ENCODE peak calls at places on chromosomes 16 and 17, in six cellular contexts. One of them, this sample, is unnamed. For H3K4me1, the result is how much of the 10 kb centered on the place peaks cover.

GRCh38 chr16:52035406-52035805 is 511.5 kb downstream of the TOX3 start:
- DNase-seq in colonic mucosa: no peak
- DNase-seq in CD4-positive, CD25-positive, alpha-beta regulatory T cell: no peak
- DNase-seq in tibial nerve: no peak
- DNase-seq in OCI-LY7: no peak
- DNase-seq in naive thymus-derived CD4-positive, alpha-beta T cell: no peak
- DNase-seq in this sample: no peak

GRCh38 chr16:82585675-82586074 is 41.1 kb upstream of the CDH13 start:
- DNase-seq in tibial nerve: no peak
- DNase-seq in CD4-positive, CD25-positive, alpha-beta regulatory T cell: no peak
- DNase-seq in naive thymus-derived CD4-positive, alpha-beta T cell: no peak
- DNase-seq in OCI-LY7: no peak
- DNase-seq in colonic mucosa: no peak
- DNase-seq in this sample: no peak

GRCh38 chr17:42180411-42180921 is 476 bp downstream of the KCNH4 start:
- DNase-seq in OCI-LY7: no peak
- DNase-seq in CD4-positive, CD25-positive, alpha-beta regulatory T cell: no peak
- DNase-seq in colonic mucosa: no peak
- DNase-seq in tibial nerve: no peak
- DNase-seq in naive thymus-derived CD4-positive, alpha-beta T cell: no peak
- DNase-seq in this sample: no peak

GRCh38 chr16:57720142-57720575 is 15.4 kb upstream of the KATNB1 start:
- DNase-seq in CD4-positive, CD25-positive, alpha-beta regulatory T cell: peak
- DNase-seq in tibial nerve: no peak
- DNase-seq in OCI-LY7: peak
- DNase-seq in naive thymus-derived CD4-positive, alpha-beta T cell: no peak
- DNase-seq in colonic mucosa: peak
- DNase-seq in this sample: no peak

GRCh38 chr17:80374039-80374731 is 40.8 kb upstream of the ENDOV start:
- DNase-seq in tibial nerve: no peak
- DNase-seq in OCI-LY7: no peak
- DNase-seq in CD4-positive, CD25-positive, alpha-beta regulatory T cell: no peak
- DNase-seq in naive thymus-derived CD4-positive, alpha-beta T cell: no peak
- DNase-seq in colonic mucosa: no peak
- DNase-seq in this sample: no peak

GRCh38 chr16:2023098-2023925 is 3.4 kb upstream of the NHERF2 start:
- DNase-seq in OCI-LY7: peak
- DNase-seq in CD4-positive, CD25-positive, alpha-beta regulatory T cell: peak
- DNase-seq in tibial nerve: peak
- DNase-seq in naive thymus-derived CD4-positive, alpha-beta T cell: peak
- DNase-seq in colonic mucosa: peak
- DNase-seq in this sample: peak

GRCh38 chr17:61793565-61793964 is 69.8 kb downstream of the BRIP1 start:
- DNase-seq in OCI-LY7: no peak
- DNase-seq in colonic mucosa: no peak
- DNase-seq in CD4-positive, CD25-positive, alpha-beta regulatory T cell: no peak
- DNase-seq in naive thymus-derived CD4-positive, alpha-beta T cell: no peak
- DNase-seq in tibial nerve: no peak
- DNase-seq in this sample: no peak

GRCh38 chr16:68711421-68712139 is 25.5 kb upstream of the CDH1 start:
- DNase-seq in OCI-LY7: no peak
- DNase-seq in naive thymus-derived CD4-positive, alpha-beta T cell: no peak
- DNase-seq in CD4-positive, CD25-positive, alpha-beta regulatory T cell: no peak
- DNase-seq in colonic mucosa: no peak
- DNase-seq in tibial nerve: no peak
- DNase-seq in this sample: no peak

GRCh38 chr16:88705076-88705684 is 1.0 kb downstream of the RNF166 start:
- DNase-seq in naive thymus-derived CD4-positive, alpha-beta T cell: peak
- DNase-seq in OCI-LY7: peak
- DNase-seq in tibial nerve: no peak
- DNase-seq in colonic mucosa: no peak
- DNase-seq in CD4-positive, CD25-positive, alpha-beta regulatory T cell: peak
- DNase-seq in this sample: peak

GRCh38 chr17:67615011-67615561 is 102.7 kb upstream of the NOL11 start:
- DNase-seq in CD4-positive, CD25-positive, alpha-beta regulatory T cell: no peak
- DNase-seq in colonic mucosa: no peak
- DNase-seq in OCI-LY7: no peak
- DNase-seq in tibial nerve: no peak
- DNase-seq in naive thymus-derived CD4-positive, alpha-beta T cell: no peak
- DNase-seq in this sample: no peak

GRCh38 chr17:19316756-19317358 is 45.7 kb downstream of the B9D1 start:
- DNase-seq in OCI-LY7: no peak
- DNase-seq in tibial nerve: no peak
- DNase-seq in colonic mucosa: no peak
- DNase-seq in CD4-positive, CD25-positive, alpha-beta regulatory T cell: no peak
- DNase-seq in naive thymus-derived CD4-positive, alpha-beta T cell: no peak
- DNase-seq in this sample: no peak

GRCh38 chr16:49471038-49471727 is 97.6 kb downstream of the C16orf78 start:
- DNase-seq in tibial nerve: no peak
- DNase-seq in OCI-LY7: no peak
- DNase-seq in colonic mucosa: peak
- DNase-seq in CD4-positive, CD25-positive, alpha-beta regulatory T cell: no peak
- DNase-seq in naive thymus-derived CD4-positive, alpha-beta T cell: no peak
- DNase-seq in this sample: no peak

GRCh38 chr16:22859925-22860324 is 46.0 kb downstream of the HS3ST2 start:
- DNase-seq in naive thymus-derived CD4-positive, alpha-beta T cell: no peak
- DNase-seq in colonic mucosa: no peak
- DNase-seq in tibial nerve: no peak
- DNase-seq in CD4-positive, CD25-positive, alpha-beta regulatory T cell: no peak
- DNase-seq in OCI-LY7: no peak
- DNase-seq in this sample: no peak

GRCh38 chr16:58503863-58504688 is 4.1 kb downstream of the NDRG4 start:
- DNase-seq in colonic mucosa: no peak
- DNase-seq in naive thymus-derived CD4-positive, alpha-beta T cell: no peak
- DNase-seq in OCI-LY7: no peak
- DNase-seq in CD4-positive, CD25-positive, alpha-beta regulatory T cell: no peak
- DNase-seq in tibial nerve: no peak
- DNase-seq in this sample: no peak

GRCh38 chr16:12158428-12158827 is 181.9 kb downstream of the SNX29 start:
- DNase-seq in CD4-positive, CD25-positive, alpha-beta regulatory T cell: no peak
- DNase-seq in OCI-LY7: no peak
- DNase-seq in colonic mucosa: no peak
- DNase-seq in naive thymus-derived CD4-positive, alpha-beta T cell: no peak
- DNase-seq in tibial nerve: no peak
- DNase-seq in this sample: no peak

GRCh38 chr16:48511716-48512115 is 98.3 kb downstream of the N4BP1 start:
- DNase-seq in naive thymus-derived CD4-positive, alpha-beta T cell: no peak
- DNase-seq in CD4-positive, CD25-positive, alpha-beta regulatory T cell: no peak
- DNase-seq in colonic mucosa: no peak
- DNase-seq in OCI-LY7: no peak
- DNase-seq in tibial nerve: no peak
- DNase-seq in this sample: no peak

GRCh38 chr17:38546396-38546795 is 59.4 kb downstream of the SRCIN1 start:
- DNase-seq in naive thymus-derived CD4-positive, alpha-beta T cell: no peak
- DNase-seq in colonic mucosa: no peak
- DNase-seq in CD4-positive, CD25-positive, alpha-beta regulatory T cell: no peak
- DNase-seq in OCI-LY7: no peak
- DNase-seq in tibial nerve: no peak
- DNase-seq in this sample: no peak

GRCh38 chr16:85201566-85201965 is 89.3 kb upstream of the CIBAR2 start:
- DNase-seq in OCI-LY7: no peak
- DNase-seq in naive thymus-derived CD4-positive, alpha-beta T cell: no peak
- DNase-seq in colonic mucosa: no peak
- DNase-seq in tibial nerve: no peak
- DNase-seq in CD4-positive, CD25-positive, alpha-beta regulatory T cell: no peak
- DNase-seq in this sample: no peak

GRCh38 chr16:78744099-78744498 is 644.6 kb downstream of the WWOX start:
- DNase-seq in OCI-LY7: no peak
- DNase-seq in naive thymus-derived CD4-positive, alpha-beta T cell: no peak
- DNase-seq in tibial nerve: no peak
- DNase-seq in colonic mucosa: no peak
- DNase-seq in CD4-positive, CD25-positive, alpha-beta regulatory T cell: no peak
- DNase-seq in this sample: no peak

GRCh38 chr16:79150626-79151025 is 449.9 kb downstream of the MAF start:
- DNase-seq in colonic mucosa: no peak
- DNase-seq in CD4-positive, CD25-positive, alpha-beta regulatory T cell: no peak
- DNase-seq in tibial nerve: no peak
- DNase-seq in OCI-LY7: no peak
- DNase-seq in naive thymus-derived CD4-positive, alpha-beta T cell: no peak
- DNase-seq in this sample: no peak

GRCh38 chr16:30813821-30814189 is 26.8 kb upstream of the ZNF629 start:
- DNase-seq in CD4-positive, CD25-positive, alpha-beta regulatory T cell: no peak
- DNase-seq in tibial nerve: no peak
- DNase-seq in naive thymus-derived CD4-positive, alpha-beta T cell: no peak
- DNase-seq in colonic mucosa: no peak
- DNase-seq in OCI-LY7: no peak
- DNase-seq in this sample: no peak

GRCh38 chr17:74452841-74453661 is 13.4 kb upstream of the CD300A start:
- DNase-seq in colonic mucosa: no peak
- DNase-seq in naive thymus-derived CD4-positive, alpha-beta T cell: no peak
- DNase-seq in tibial nerve: no peak
- DNase-seq in CD4-positive, CD25-positive, alpha-beta regulatory T cell: no peak
- DNase-seq in OCI-LY7: no peak
- DNase-seq in this sample: no peak

GRCh38 chr17:58120195-58120822 is 27.9 kb upstream of the OR4D1 start:
- DNase-seq in colonic mucosa: peak
- DNase-seq in OCI-LY7: peak
- DNase-seq in CD4-positive, CD25-positive, alpha-beta regulatory T cell: peak
- DNase-seq in tibial nerve: peak
- DNase-seq in naive thymus-derived CD4-positive, alpha-beta T cell: peak
- DNase-seq in this sample: no peak

GRCh38 chr17:48457080-48457836 is 27.2 kb upstream of the SKAP1 start:
- DNase-seq in colonic mucosa: peak
- DNase-seq in tibial nerve: no peak
- DNase-seq in OCI-LY7: peak
- DNase-seq in naive thymus-derived CD4-positive, alpha-beta T cell: peak
- DNase-seq in CD4-positive, CD25-positive, alpha-beta regulatory T cell: peak
- DNase-seq in this sample: peak

GRCh38 chr17:34667656-34668055 is 88.3 kb downstream of the TMEM132E start:
- DNase-seq in tibial nerve: no peak
- DNase-seq in naive thymus-derived CD4-positive, alpha-beta T cell: no peak
- DNase-seq in colonic mucosa: no peak
- DNase-seq in OCI-LY7: no peak
- DNase-seq in CD4-positive, CD25-positive, alpha-beta regulatory T cell: no peak
- DNase-seq in this sample: no peak

GRCh38 chr16:10558746-10559641 is 21.4 kb downstream of the EMP2 start:
- DNase-seq in naive thymus-derived CD4-positive, alpha-beta T cell: no peak
- DNase-seq in tibial nerve: peak
- DNase-seq in colonic mucosa: peak
- DNase-seq in CD4-positive, CD25-positive, alpha-beta regulatory T cell: no peak
- DNase-seq in OCI-LY7: no peak
- DNase-seq in this sample: no peak

GRCh38 chr17:42428141-42428944 is 5.3 kb upstream of the CAVIN1 start:
- DNase-seq in naive thymus-derived CD4-positive, alpha-beta T cell: peak
- DNase-seq in CD4-positive, CD25-positive, alpha-beta regulatory T cell: peak
- DNase-seq in colonic mucosa: peak
- DNase-seq in OCI-LY7: peak
- DNase-seq in tibial nerve: peak
- DNase-seq in this sample: peak

DNA sequence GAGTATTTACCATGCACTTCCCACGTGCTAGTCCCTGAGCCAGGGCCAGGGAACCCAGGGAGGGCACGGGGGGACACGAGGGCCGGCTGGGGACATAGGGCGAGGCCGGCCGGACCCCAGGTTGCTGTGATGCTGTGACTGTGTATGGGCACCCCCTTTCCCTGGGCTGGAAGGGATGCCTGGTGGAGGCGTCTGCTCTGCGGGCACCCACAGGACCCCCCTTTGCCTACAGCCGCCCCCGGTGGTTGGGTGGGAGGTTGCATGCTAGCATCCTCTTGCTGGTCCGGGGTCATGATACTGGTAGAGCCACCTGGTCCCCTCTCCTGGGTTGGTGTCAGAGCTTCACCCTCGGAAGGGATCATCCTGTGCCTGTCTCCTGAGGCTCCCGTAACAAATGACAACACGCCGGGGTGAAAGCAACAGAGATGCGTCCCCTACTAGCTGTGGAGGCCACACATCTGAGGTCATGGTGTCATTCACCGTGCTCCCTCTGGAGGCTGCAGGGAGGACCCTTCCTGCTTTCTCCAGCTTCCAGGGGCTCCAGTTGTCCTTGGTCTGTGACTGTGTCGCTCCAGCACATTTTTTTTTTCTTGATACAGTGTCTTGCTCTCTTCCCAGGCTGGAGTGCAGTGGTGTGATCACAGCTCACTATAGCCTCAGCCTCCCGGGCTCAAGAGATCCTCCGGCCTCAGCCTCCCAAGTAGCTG is 3.1 kb upstream of the CIAO3 start:
- DNase-seq in colonic mucosa: no peak
- DNase-seq in OCI-LY7: no peak
- DNase-seq in CD4-positive, CD25-positive, alpha-beta regulatory T cell: no peak
- DNase-seq in tibial nerve: no peak
- DNase-seq in naive thymus-derived CD4-positive, alpha-beta T cell: no peak
- DNase-seq in this sample: no peak
- H3K4me1 ChIP-seq in colonic mucosa: under half
- H3K4me1 ChIP-seq in OCI-LY7: under half
- H3K4me1 ChIP-seq in CD4-positive, CD25-positive, alpha-beta regulatory T cell: under half
- H3K4me1 ChIP-seq in tibial nerve: under half
- H3K4me1 ChIP-seq in naive thymus-derived CD4-positive, alpha-beta T cell: under half
- H3K4me1 ChIP-seq in this sample: under half

DNA sequence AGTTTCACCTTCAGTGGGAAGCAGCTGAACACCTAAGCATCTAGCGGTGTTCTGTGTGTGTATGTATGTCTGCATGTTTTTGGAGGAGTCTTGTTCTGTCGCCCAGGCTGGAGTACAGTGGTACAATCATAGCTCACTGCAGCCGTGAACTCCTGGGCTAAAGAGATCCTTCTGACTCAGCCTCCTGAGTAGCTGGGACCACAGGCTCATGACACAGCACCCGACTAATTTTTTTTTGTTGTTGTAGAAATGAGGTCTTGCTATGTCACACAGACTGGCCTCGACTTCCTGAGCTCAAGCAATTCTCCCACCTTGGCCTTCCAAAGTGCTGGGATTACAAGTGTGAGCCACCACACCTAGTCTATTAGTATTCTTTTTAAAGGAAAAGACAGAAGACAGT is 30.2 kb upstream of the FAAP100 start:
- DNase-seq in CD4-positive, CD25-positive, alpha-beta regulatory T cell: no peak
- DNase-seq in OCI-LY7: no peak
- DNase-seq in tibial nerve: no peak
- DNase-seq in naive thymus-derived CD4-positive, alpha-beta T cell: no peak
- DNase-seq in colonic mucosa: no peak
- DNase-seq in this sample: no peak
- H3K4me1 ChIP-seq in CD4-positive, CD25-positive, alpha-beta regulatory T cell: under half
- H3K4me1 ChIP-seq in OCI-LY7: under half
- H3K4me1 ChIP-seq in tibial nerve: under half
- H3K4me1 ChIP-seq in naive thymus-derived CD4-positive, alpha-beta T cell: under half
- H3K4me1 ChIP-seq in colonic mucosa: under half
- H3K4me1 ChIP-seq in this sample: under half

GRCh38 chr17:2388705-2389099 is 12.2 kb downstream of the MNT start:
- DNase-seq in CD4-positive, CD25-positive, alpha-beta regulatory T cell: no peak
- DNase-seq in OCI-LY7: no peak
- DNase-seq in colonic mucosa: no peak
- DNase-seq in naive thymus-derived CD4-positive, alpha-beta T cell: no peak
- DNase-seq in tibial nerve: no peak
- DNase-seq in this sample: no peak
- H3K4me1 ChIP-seq in CD4-positive, CD25-positive, alpha-beta regulatory T cell: under half
- H3K4me1 ChIP-seq in OCI-LY7: under half
- H3K4me1 ChIP-seq in colonic mucosa: under half
- H3K4me1 ChIP-seq in naive thymus-derived CD4-positive, alpha-beta T cell: under half
- H3K4me1 ChIP-seq in tibial nerve: under half
- H3K4me1 ChIP-seq in this sample: under half

DNA sequence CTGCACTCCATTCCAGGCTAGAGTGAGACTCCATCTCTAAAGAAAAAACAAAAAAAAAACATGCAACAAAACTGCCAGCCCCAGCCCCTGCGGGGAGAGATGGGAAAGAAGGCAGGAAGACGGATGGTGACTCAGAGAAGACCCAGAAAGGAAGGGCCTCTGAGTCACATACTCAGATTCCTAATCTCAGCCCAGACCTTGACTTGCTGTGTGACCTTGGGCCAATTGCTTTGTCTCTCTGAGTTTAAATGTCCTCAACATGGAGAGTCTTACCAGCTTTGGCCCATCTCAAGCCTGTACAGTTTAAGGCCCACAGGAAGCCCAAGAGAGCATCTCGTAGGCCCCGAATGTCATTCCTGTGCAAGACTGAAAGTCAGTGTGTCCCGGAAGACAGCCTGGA is 86.5 kb upstream of the LHX1 start:
- DNase-seq in colonic mucosa: no peak
- DNase-seq in tibial nerve: no peak
- DNase-seq in CD4-positive, CD25-positive, alpha-beta regulatory T cell: no peak
- DNase-seq in OCI-LY7: no peak
- DNase-seq in naive thymus-derived CD4-positive, alpha-beta T cell: no peak
- DNase-seq in this sample: no peak
- H3K4me1 ChIP-seq in colonic mucosa: under half
- H3K4me1 ChIP-seq in tibial nerve: under half
- H3K4me1 ChIP-seq in CD4-positive, CD25-positive, alpha-beta regulatory T cell: under half
- H3K4me1 ChIP-seq in OCI-LY7: under half
- H3K4me1 ChIP-seq in naive thymus-derived CD4-positive, alpha-beta T cell: under half
- H3K4me1 ChIP-seq in this sample: under half

This sample was measured in effector memory CD4-positive, alpha-beta T cell.